ENCODE peak calls at places on chromosomes 4 and X, in ten cellular contexts. One of them, this sample, is unnamed.

GRCh38 chrX:13653022-13653693 is at the start of gene TCEANC:
- DNase-seq in left lung: peak
- DNase-seq in lung: peak
- DNase-seq in B cell: peak
- DNase-seq in iPS-NIHi11: peak
- DNase-seq in germinal center: peak
- DNase-seq in heart left ventricle: peak
- DNase-seq in GM12892: peak
- DNase-seq in LHCN-M2: peak
- DNase-seq in Karpas-422: peak
- DNase-seq in this sample: peak

GRCh38 chr4:112128452-112128851 is 16.8 kb upstream of the FAM241A start:
- DNase-seq in left lung: no peak
- DNase-seq in lung: no peak
- DNase-seq in B cell: no peak
- DNase-seq in iPS-NIHi11: no peak
- DNase-seq in germinal center: no peak
- DNase-seq in heart left ventricle: no peak
- DNase-seq in GM12892: no peak
- DNase-seq in LHCN-M2: no peak
- DNase-seq in Karpas-422: no peak
- DNase-seq in this sample: no peak

GRCh38 chr4:149521611-149522010 is 294.0 kb downstream of the IQCM start:
- DNase-seq in left lung: no peak
- DNase-seq in lung: no peak
- DNase-seq in B cell: no peak
- DNase-seq in iPS-NIHi11: no peak
- DNase-seq in germinal center: no peak
- DNase-seq in heart left ventricle: no peak
- DNase-seq in GM12892: no peak
- DNase-seq in LHCN-M2: no peak
- DNase-seq in Karpas-422: no peak
- DNase-seq in this sample: no peak

GRCh38 chr4:150582101-150582565 is at the start of gene MAB21L2:
- DNase-seq in left lung: no peak
- DNase-seq in lung: no peak
- DNase-seq in B cell: no peak
- DNase-seq in iPS-NIHi11: no peak
- DNase-seq in germinal center: no peak
- DNase-seq in heart left ventricle: no peak
- DNase-seq in GM12892: no peak
- DNase-seq in LHCN-M2: no peak
- DNase-seq in Karpas-422: no peak
- DNase-seq in this sample: no peak

GRCh38 chr4:10063544-10064300 is 42.4 kb upstream of the SLC2A9 start:
- DNase-seq in left lung: peak
- DNase-seq in lung: peak
- DNase-seq in B cell: no peak
- DNase-seq in iPS-NIHi11: peak
- DNase-seq in germinal center: no peak
- DNase-seq in heart left ventricle: peak
- DNase-seq in GM12892: no peak
- DNase-seq in LHCN-M2: peak
- DNase-seq in Karpas-422: no peak
- DNase-seq in this sample: peak

GRCh38 chr4:83361416-83362196 is 27.0 kb upstream of the HPSE start:
- DNase-seq in left lung: no peak
- DNase-seq in lung: no peak
- DNase-seq in B cell: no peak
- DNase-seq in iPS-NIHi11: peak
- DNase-seq in germinal center: no peak
- DNase-seq in heart left ventricle: no peak
- DNase-seq in GM12892: no peak
- DNase-seq in LHCN-M2: no peak
- DNase-seq in Karpas-422: no peak
- DNase-seq in this sample: no peak

GRCh38 chr4:162891788-162892707 is 274.6 kb downstream of the NAF1 start:
- DNase-seq in left lung: no peak
- DNase-seq in lung: no peak
- DNase-seq in B cell: no peak
- DNase-seq in iPS-NIHi11: no peak
- DNase-seq in germinal center: peak
- DNase-seq in heart left ventricle: no peak
- DNase-seq in GM12892: peak
- DNase-seq in LHCN-M2: no peak
- DNase-seq in Karpas-422: peak
- DNase-seq in this sample: no peak

GRCh38 chr4:147492761-147493160 is 11.9 kb downstream of the EDNRA start:
- DNase-seq in left lung: no peak
- DNase-seq in lung: no peak
- DNase-seq in B cell: no peak
- DNase-seq in iPS-NIHi11: no peak
- DNase-seq in germinal center: no peak
- DNase-seq in heart left ventricle: peak
- DNase-seq in GM12892: no peak
- DNase-seq in LHCN-M2: no peak
- DNase-seq in Karpas-422: no peak
- DNase-seq in this sample: peak

GRCh38 chr4:48909697-48910096 is 3.1 kb upstream of the OCIAD2 start:
- DNase-seq in left lung: peak
- DNase-seq in lung: peak
- DNase-seq in B cell: no peak
- DNase-seq in iPS-NIHi11: peak
- DNase-seq in germinal center: no peak
- DNase-seq in heart left ventricle: no peak
- DNase-seq in GM12892: no peak
- DNase-seq in LHCN-M2: peak
- DNase-seq in Karpas-422: peak
- DNase-seq in this sample: peak

GRCh38 chrX:19225906-19226305 is 103.6 kb upstream of the ADGRG2 start:
- DNase-seq in left lung: no peak
- DNase-seq in lung: no peak
- DNase-seq in B cell: no peak
- DNase-seq in iPS-NIHi11: peak
- DNase-seq in germinal center: no peak
- DNase-seq in heart left ventricle: no peak
- DNase-seq in GM12892: no peak
- DNase-seq in LHCN-M2: peak
- DNase-seq in Karpas-422: peak
- DNase-seq in this sample: no peak

GRCh38 chr4:29711226-29711625 is 1008.9 kb upstream of the PCDH7 start:
- DNase-seq in left lung: no peak
- DNase-seq in lung: no peak
- DNase-seq in B cell: no peak
- DNase-seq in iPS-NIHi11: no peak
- DNase-seq in germinal center: no peak
- DNase-seq in heart left ventricle: no peak
- DNase-seq in GM12892: no peak
- DNase-seq in LHCN-M2: peak
- DNase-seq in Karpas-422: no peak
- DNase-seq in this sample: no peak

GRCh38 chr4:185773419-185773818 is 38.6 kb downstream of the SORBS2 start:
- DNase-seq in left lung: peak
- DNase-seq in lung: no peak
- DNase-seq in B cell: no peak
- DNase-seq in iPS-NIHi11: no peak
- DNase-seq in germinal center: no peak
- DNase-seq in heart left ventricle: peak
- DNase-seq in GM12892: no peak
- DNase-seq in LHCN-M2: no peak
- DNase-seq in Karpas-422: no peak
- DNase-seq in this sample: peak

GRCh38 chr4:116055857-116056827 is 942.7 kb upstream of the NDST4 start:
- DNase-seq in left lung: no peak
- DNase-seq in lung: no peak
- DNase-seq in B cell: no peak
- DNase-seq in iPS-NIHi11: no peak
- DNase-seq in germinal center: no peak
- DNase-seq in heart left ventricle: no peak
- DNase-seq in GM12892: no peak
- DNase-seq in LHCN-M2: peak
- DNase-seq in Karpas-422: peak
- DNase-seq in this sample: no peak

GRCh38 chrX:82711432-82711831 is 796.7 kb upstream of the POU3F4 start:
- DNase-seq in left lung: no peak
- DNase-seq in lung: no peak
- DNase-seq in B cell: no peak
- DNase-seq in iPS-NIHi11: peak
- DNase-seq in germinal center: no peak
- DNase-seq in heart left ventricle: no peak
- DNase-seq in GM12892: no peak
- DNase-seq in LHCN-M2: no peak
- DNase-seq in Karpas-422: no peak
- DNase-seq in this sample: no peak

GRCh38 chr4:118288097-118288496 is 64.7 kb downstream of the PRSS12 start:
- DNase-seq in left lung: no peak
- DNase-seq in lung: no peak
- DNase-seq in B cell: no peak
- DNase-seq in iPS-NIHi11: no peak
- DNase-seq in germinal center: no peak
- DNase-seq in heart left ventricle: no peak
- DNase-seq in GM12892: no peak
- DNase-seq in LHCN-M2: no peak
- DNase-seq in Karpas-422: no peak
- DNase-seq in this sample: no peak

GRCh38 chr4:81504685-81505598 is 33.2 kb upstream of the RASGEF1B start:
- DNase-seq in left lung: peak
- DNase-seq in lung: peak
- DNase-seq in B cell: peak
- DNase-seq in iPS-NIHi11: no peak
- DNase-seq in germinal center: peak
- DNase-seq in heart left ventricle: peak
- DNase-seq in GM12892: no peak
- DNase-seq in LHCN-M2: no peak
- DNase-seq in Karpas-422: no peak
- DNase-seq in this sample: peak

GRCh38 chrX:49039598-49040375 is 3.4 kb downstream of the TFE3 start:
- DNase-seq in left lung: peak
- DNase-seq in lung: peak
- DNase-seq in B cell: no peak
- DNase-seq in iPS-NIHi11: peak
- DNase-seq in germinal center: no peak
- DNase-seq in heart left ventricle: peak
- DNase-seq in GM12892: no peak
- DNase-seq in LHCN-M2: peak
- DNase-seq in Karpas-422: no peak
- DNase-seq in this sample: peak

GRCh38 chrX:82961129-82961528 is 547.0 kb upstream of the POU3F4 start:
- DNase-seq in left lung: no peak
- DNase-seq in lung: no peak
- DNase-seq in B cell: no peak
- DNase-seq in iPS-NIHi11: peak
- DNase-seq in germinal center: no peak
- DNase-seq in heart left ventricle: no peak
- DNase-seq in GM12892: no peak
- DNase-seq in LHCN-M2: peak
- DNase-seq in Karpas-422: no peak
- DNase-seq in this sample: no peak

GRCh38 chr4:80498725-80499124 is 163.2 kb downstream of the CFAP299 start:
- DNase-seq in left lung: no peak
- DNase-seq in lung: no peak
- DNase-seq in B cell: no peak
- DNase-seq in iPS-NIHi11: no peak
- DNase-seq in germinal center: no peak
- DNase-seq in heart left ventricle: no peak
- DNase-seq in GM12892: no peak
- DNase-seq in LHCN-M2: no peak
- DNase-seq in Karpas-422: no peak
- DNase-seq in this sample: no peak

GRCh38 chr4:26815199-26815598 is 45.4 kb upstream of the STIM2 start:
- DNase-seq in left lung: no peak
- DNase-seq in lung: no peak
- DNase-seq in B cell: no peak
- DNase-seq in iPS-NIHi11: no peak
- DNase-seq in germinal center: no peak
- DNase-seq in heart left ventricle: no peak
- DNase-seq in GM12892: no peak
- DNase-seq in LHCN-M2: no peak
- DNase-seq in Karpas-422: no peak
- DNase-seq in this sample: no peak

GRCh38 chr4:3599951-3600350 is 67.7 kb upstream of the LRPAP1 start:
- DNase-seq in left lung: no peak
- DNase-seq in lung: no peak
- DNase-seq in B cell: no peak
- DNase-seq in iPS-NIHi11: peak
- DNase-seq in germinal center: no peak
- DNase-seq in heart left ventricle: no peak
- DNase-seq in GM12892: no peak
- DNase-seq in LHCN-M2: no peak
- DNase-seq in Karpas-422: no peak
- DNase-seq in this sample: no peak

GRCh38 chr4:2249526-2249991 is 7.6 kb upstream of the HAUS3 start:
- DNase-seq in left lung: peak
- DNase-seq in lung: no peak
- DNase-seq in B cell: no peak
- DNase-seq in iPS-NIHi11: peak
- DNase-seq in germinal center: no peak
- DNase-seq in heart left ventricle: no peak
- DNase-seq in GM12892: peak
- DNase-seq in LHCN-M2: no peak
- DNase-seq in Karpas-422: no peak
- DNase-seq in this sample: no peak